ENCODE peak calls at places on chromosomes 12 and 14, in five cellular contexts. J is A549, K is K562, V is endothelial cell of umbilical vein, T is GM12878. R is an unnamed sample.

GRCh38 chr14:89540009-89540829 is 123.2 kb upstream of the FOXN3 start:
- DNase-seq in J (no peak), K (no peak), V (no peak), T (no peak), R (no peak)

GRCh38 chr12:96710127-96710745 is 196.8 kb upstream of the NEDD1 start:
- DNase-seq in J (peak), K (no peak), V (no peak), T (no peak), R (no peak)

GRCh38 chr14:89190779-89191513 is 226.1 kb downstream of the FOXN3 start:
- DNase-seq in J (no peak), K (no peak), V (no peak), T (no peak), R (no peak)

GRCh38 chr14:100830681-100831080 is 4.8 kb downstream of the MEG3 start:
- DNase-seq in J (no peak), K (no peak), V (no peak), T (no peak), R (no peak)

GRCh38 chr12:99146730-99147129 is 500.8 kb upstream of the GARIN6 start:
- DNase-seq in J (no peak), K (no peak), V (no peak), T (no peak), R (no peak)

GRCh38 chr14:68062651-68063050 is 243.1 kb downstream of the RAD51B start:
- DNase-seq in J (no peak), K (no peak), V (no peak), T (no peak), R (no peak)

GRCh38 chr14:66405158-66405557 is 81.0 kb upstream of the CCDC196 start:
- DNase-seq in J (no peak), K (no peak), V (no peak), T (no peak), R (peak)

GRCh38 chr14:71680733-71681387 is 251.4 kb upstream of the RGS6 start:
- DNase-seq in J (no peak), K (no peak), V (no peak), T (no peak), R (no peak)

GRCh38 chr12:47818701-47819543 is 781 bp downstream of the HDAC7 start:
- DNase-seq in J (peak), K (peak), V (peak), T (no peak), R (peak)

GRCh38 chr14:34507459-34507858 is 32.0 kb downstream of the EAPP start:
- DNase-seq in J (no peak), K (no peak), V (no peak), T (no peak), R (no peak)

GRCh38 chr12:90287585-90287984 is 578.9 kb upstream of the ATP2B1 start:
- DNase-seq in J (no peak), K (peak), V (peak), T (no peak), R (peak)

GRCh38 chr14:68791078-68791983 is 1.5 kb downstream of the ZFP36L1 start:
- DNase-seq in J (peak), K (no peak), V (peak), T (no peak), R (no peak)

GRCh38 chr14:68814376-68815287 is 21.8 kb upstream of the ZFP36L1 start:
- DNase-seq in J (peak), K (peak), V (peak), T (peak), R (peak)

GRCh38 chr12:112031472-112031871 is 18.2 kb downstream of the ERP29 start:
- DNase-seq in J (no peak), K (no peak), V (peak), T (no peak), R (no peak)

GRCh38 chr14:27056586-27056985 is 458.8 kb upstream of the NOVA1 start:
- DNase-seq in J (no peak), K (no peak), V (no peak), T (no peak), R (no peak)

GRCh38 chr14:54209501-54210231 is 187.1 kb upstream of the CDKN3 start:
- DNase-seq in J (no peak), K (no peak), V (no peak), T (no peak), R (no peak)

GRCh38 chr14:93536945-93537344 is 106.2 kb downstream of the UNC79 start:
- DNase-seq in J (peak), K (no peak), V (peak), T (no peak), R (peak)

GRCh38 chr12:69515394-69515793 is 45.2 kb downstream of the FRS2 start:
- DNase-seq in J (no peak), K (no peak), V (no peak), T (no peak), R (no peak)

GRCh38 chr14:86946446-86946845 is 1046.5 kb downstream of the GALC start:
- DNase-seq in J (no peak), K (no peak), V (no peak), T (no peak), R (no peak)

GRCh38 chr14:86088156-86088555 is 558.2 kb downstream of the FLRT2 start:
- DNase-seq in J (no peak), K (no peak), V (no peak), T (no peak), R (no peak)

GRCh38 chr14:24401810-24402702 is 3.3 kb downstream of the NYNRIN start:
- DNase-seq in J (no peak), K (no peak), V (no peak), T (no peak), R (no peak)

GRCh38 chr14:104477117-104477623 is 102.4 kb upstream of the C14orf180 start:
- DNase-seq in J (no peak), K (no peak), V (no peak), T (no peak), R (no peak)

GRCh38 chr12:96120359-96121100 is 73.6 kb upstream of the ELK3 start:
- DNase-seq in J (no peak), K (peak), V (no peak), T (peak), R (peak)

GRCh38 chr12:124484067-124484466 is 83.3 kb downstream of the NCOR2 start:
- DNase-seq in J (no peak), K (no peak), V (no peak), T (no peak), R (no peak)

GRCh38 chr14:78595797-78596196 is 425.6 kb downstream of the NRXN3 start:
- DNase-seq in J (peak), K (no peak), V (peak), T (no peak), R (peak)

GRCh38 chr12:6391013-6391412 is 7.1 kb downstream of the LTBR start:
- DNase-seq in J (no peak), K (no peak), V (no peak), T (no peak), R (no peak)

GRCh38 chr14:102933618-102934231 is 11.3 kb downstream of the AMN start:
- DNase-seq in J (no peak), K (no peak), V (no peak), T (no peak), R (no peak)
- TF ChIP-seq MYC in J (no peak), K (no peak), V (no peak), T (no peak), R (no peak)

DNA sequence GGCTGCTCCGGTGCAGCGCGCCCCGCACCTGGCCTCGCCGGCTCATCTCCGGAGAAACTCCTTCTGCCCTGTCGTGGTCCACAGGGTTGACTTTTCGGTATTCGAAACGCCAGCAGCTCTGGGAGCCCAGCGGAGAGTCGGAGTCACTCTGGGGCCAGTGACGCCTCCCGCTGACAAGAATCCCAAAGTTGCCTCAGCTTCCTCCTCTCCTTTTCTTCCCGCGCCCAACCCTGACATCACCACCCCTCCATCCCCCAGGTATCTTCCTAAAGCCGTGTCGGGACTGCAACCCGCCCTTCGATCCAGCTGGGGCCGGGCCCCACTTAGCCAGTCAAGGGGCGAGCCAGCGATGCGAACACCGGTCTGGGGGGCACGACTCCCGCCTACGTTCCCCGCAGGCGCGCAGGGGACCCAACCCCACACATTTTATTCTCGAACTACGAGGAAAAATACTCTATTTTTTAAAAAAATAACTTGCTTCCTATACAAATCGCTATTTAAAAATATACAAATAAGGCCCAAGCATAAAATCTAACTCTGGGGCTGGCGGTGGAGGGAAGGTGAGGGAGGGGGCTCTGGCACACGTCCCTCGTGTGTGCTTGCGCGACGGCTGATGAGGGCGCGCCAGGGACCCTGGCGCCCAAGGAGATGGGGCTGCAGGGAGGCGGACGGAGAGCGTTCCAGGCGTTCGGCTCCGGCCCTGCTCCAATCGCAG is 2.1 kb downstream of the NKX2-8 start:
- DNase-seq in J (no peak), K (no peak), V (no peak), T (no peak), R (no peak)
- H3K4me3 ChIP-seq in J (peak), K (no peak), V (no peak), T (no peak), R (no peak)

GRCh38 chr14:21105095-21105494 is 4.2 kb downstream of the TMEM253 start:
- DNase-seq in J (no peak), K (no peak), V (no peak), T (no peak), R (no peak)
- TF ChIP-seq MYC in J (no peak), K (no peak), V (no peak), T (no peak), R (no peak)

GRCh38 chr12:109878749-109879148 is 1.6 kb downstream of the GLTP start:
- DNase-seq in J (no peak), K (no peak), V (no peak), T (no peak), R (no peak)
- H3K4me3 ChIP-seq in J (no peak), K (no peak), V (peak), T (peak), R (no peak)

GRCh38 chr12:29415111-29415510 is 34.1 kb upstream of the ERGIC2 start:
- DNase-seq in J (no peak), K (no peak), V (no peak), T (no peak), R (no peak)

GRCh38 chr12:29416748-29417147 is 35.8 kb upstream of the ERGIC2 start:
- DNase-seq in J (no peak), K (no peak), V (no peak), T (no peak), R (no peak)

DNA sequence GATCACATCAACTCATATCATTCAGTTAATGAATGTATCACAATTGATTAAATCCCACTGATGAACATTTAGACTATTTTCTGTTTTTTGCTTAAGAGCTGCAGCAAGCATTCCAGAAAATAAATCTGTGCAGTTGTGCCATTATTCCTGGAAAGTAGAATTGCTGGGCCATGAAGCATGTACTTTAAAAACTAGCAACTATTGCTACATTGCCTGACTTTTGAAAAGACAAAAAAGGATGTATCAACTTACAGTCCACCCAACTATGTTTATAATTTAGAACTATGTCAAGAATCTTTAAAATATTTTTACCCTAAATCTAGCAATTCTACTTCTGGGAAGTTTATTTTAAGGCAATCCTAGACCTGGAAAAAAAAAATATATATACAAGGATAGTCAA is 33.4 kb upstream of the ERGIC2 start:
- DNase-seq in J (no peak), K (no peak), V (no peak), T (no peak), R (no peak)
- TF ChIP-seq MYC in J (no peak), K (no peak), V (no peak), T (no peak), R (no peak)

DNA sequence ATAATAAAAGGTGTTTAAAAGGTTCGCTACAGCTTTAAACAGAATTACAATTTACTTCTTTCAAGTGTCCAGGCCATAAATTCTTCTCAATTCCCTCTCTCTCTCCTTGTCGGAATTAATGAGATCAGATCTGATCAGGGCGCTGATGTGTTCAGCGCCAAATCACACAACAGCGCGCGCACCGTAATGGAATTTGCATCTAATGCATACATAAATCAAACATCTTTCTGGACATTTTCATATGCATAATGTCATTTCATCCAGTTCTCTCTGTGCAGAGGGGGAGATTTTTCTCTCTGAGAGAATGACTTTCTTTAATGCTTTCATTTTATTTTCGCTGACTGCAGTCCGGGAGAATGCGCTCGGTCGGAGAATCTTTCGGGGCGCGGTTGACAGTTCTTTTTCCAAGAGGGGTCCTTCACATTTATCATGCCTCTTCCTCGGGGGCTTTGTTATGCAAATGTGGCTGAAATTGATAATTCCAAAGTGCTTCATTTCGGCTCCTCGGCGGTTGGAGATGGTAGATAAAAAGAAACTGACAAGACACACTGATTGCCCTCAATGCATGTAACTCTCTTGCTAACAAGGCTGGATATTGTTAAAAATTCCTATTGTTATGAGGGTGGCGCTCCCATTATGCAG is 615.9 kb downstream of the VRK1 start:
- DNase-seq in J (no peak), K (no peak), V (no peak), T (no peak), R (no peak)
- H3K4me3 ChIP-seq in J (no peak), K (no peak), V (no peak), T (peak), R (no peak)

GRCh38 chr12:13173537-13173936 is 23.0 kb upstream of the EMP1 start:
- DNase-seq in J (no peak), K (no peak), V (peak), T (peak), R (peak)
- TF ChIP-seq MYC in J (no peak), K (no peak), V (no peak), T (no peak), R (no peak)

GRCh38 chr12:93018610-93019009 is 89.5 kb upstream of the EEA1 start:
- DNase-seq in J (no peak), K (no peak), V (no peak), T (no peak), R (no peak)

GRCh38 chr12:93020225-93020997 is 91.3 kb upstream of the EEA1 start:
- DNase-seq in J (no peak), K (peak), V (peak), T (no peak), R (no peak)

GRCh38 chr12:93020998-93021597 is 92.0 kb upstream of the EEA1 start:
- DNase-seq in J (no peak), K (peak), V (no peak), T (no peak), R (no peak)

GRCh38 chr12:93019240-93019910 is 90.3 kb upstream of the EEA1 start:
- DNase-seq in J (no peak), K (no peak), V (no peak), T (no peak), R (no peak)

DNA sequence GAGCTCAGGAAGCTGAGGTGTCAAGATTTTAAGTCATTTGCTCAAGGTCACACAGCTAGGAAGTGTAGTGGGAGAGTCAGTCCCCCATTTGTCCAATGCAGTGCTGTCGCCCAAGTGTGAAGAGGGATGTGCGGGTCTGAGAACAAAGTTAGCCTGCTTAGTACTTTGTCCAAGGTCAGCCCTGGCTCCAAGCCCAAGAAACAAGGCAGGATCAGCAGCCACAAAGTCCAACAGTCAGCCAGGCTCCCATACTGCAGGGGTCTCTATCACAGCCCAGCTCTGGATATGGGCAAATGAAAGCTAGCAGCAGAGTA is 90.8 kb upstream of the EEA1 start:
- DNase-seq in J (no peak), K (no peak), V (peak), T (no peak), R (no peak)
- H3K4me3 ChIP-seq in J (no peak), K (no peak), V (no peak), T (no peak), R (no peak)

GRCh38 chr12:58765653-58766554 is 154.4 kb downstream of the LRIG3 start:
- DNase-seq in J (peak), K (no peak), V (no peak), T (no peak), R (no peak)
- TF ChIP-seq MYC in J (no peak), K (no peak), V (no peak), T (no peak), R (no peak)

R was measured in NB4.